ENCODE peak calls at places on chromosomes 1 and 21, in four cellular contexts. K is K562, S is endothelial cell of umbilical vein, Y is keratinocyte. U is an unnamed sample.

GRCh38 chr1:232014941-232015340 is 388.4 kb downstream of the DISC1 start:
- DNase-seq in K (no peak), S (no peak), Y (no peak), U (no peak)

GRCh38 chr1:201015551-201016091 is 7.9 kb downstream of the KIF21B start:
- DNase-seq in K (peak; percentile 85), S (peak; percentile 43), Y (no peak), U (peak; percentile 12)

GRCh38 chr21:43771199-43771675 is 4.9 kb downstream of the CSTB start:
- DNase-seq in K (no peak), S (no peak), Y (no peak), U (no peak)

GRCh38 chr1:200869753-200870391 is 2.9 kb upstream of the GPR25 start:
- DNase-seq in K (no peak), S (no peak), Y (no peak), U (no peak)

GRCh38 chr1:156852414-156852874 is 6.5 kb downstream of the INSRR start:
- DNase-seq in K (no peak), S (no peak), Y (no peak), U (peak; percentile 27)

GRCh38 chr1:15946546-15947381 is 29.1 kb downstream of the ZBTB17 start:
- DNase-seq in K (no peak), S (no peak), Y (no peak), U (no peak)

GRCh38 chr1:160646711-160647328 is at the start of gene SLAMF1:
- DNase-seq in K (no peak), S (no peak), Y (no peak), U (no peak)

GRCh38 chr1:99461499-99461898 is 184.4 kb upstream of the PALMD start:
- DNase-seq in K (no peak), S (no peak), Y (no peak), U (no peak)

GRCh38 chr1:38132681-38133080 is 86.1 kb upstream of the POU3F1 start:
- DNase-seq in K (no peak), S (no peak), Y (no peak), U (no peak)

GRCh38 chr1:30856260-30856790 is 52.2 kb downstream of the SDC3 start:
- DNase-seq in K (no peak), S (no peak), Y (no peak), U (no peak)

GRCh38 chr1:153677718-153678518 is 570 bp upstream of the NPR1 start:
- DNase-seq in K (peak; percentile 72), S (peak; percentile 72), Y (no peak), U (peak; percentile 45)

GRCh38 chr1:2251786-2252185 is 23.7 kb downstream of the SKI start:
- DNase-seq in K (no peak), S (no peak), Y (no peak), U (no peak)

GRCh38 chr1:41582351-41582750 is 97.9 kb upstream of the EDN2 start:
- DNase-seq in K (no peak), S (no peak), Y (no peak), U (no peak)

GRCh38 chr1:78420185-78420584 is 70.6 kb upstream of the PTGFR start:
- DNase-seq in K (no peak), S (no peak), Y (no peak), U (peak; percentile 27)

GRCh38 chr1:30965914-30966313 is 57.4 kb upstream of the SDC3 start:
- DNase-seq in K (no peak), S (no peak), Y (no peak), U (no peak)

GRCh38 chr1:167059045-167059728 is 31.0 kb downstream of the GPA33 start:
- DNase-seq in K (peak; percentile 85), S (peak; percentile 54), Y (peak; percentile 13), U (peak; percentile 45)

GRCh38 chr1:185534806-185535205 is 199.4 kb upstream of the HMCN1 start:
- DNase-seq in K (no peak), S (peak; percentile 64), Y (no peak), U (no peak)

GRCh38 chr1:229874609-229875008 is 192.4 kb upstream of the GALNT2 start:
- DNase-seq in K (no peak), S (no peak), Y (no peak), U (no peak)

GRCh38 chr1:93673159-93673657 is 8.4 kb downstream of the BCAR3 start:
- DNase-seq in K (no peak), S (peak; percentile 20), Y (no peak), U (peak; percentile 30)

GRCh38 chr21:28793043-28793442 is 199.6 kb downstream of the LTN1 start:
- DNase-seq in K (peak; percentile 30), S (no peak), Y (no peak), U (peak; percentile 73)

DNA sequence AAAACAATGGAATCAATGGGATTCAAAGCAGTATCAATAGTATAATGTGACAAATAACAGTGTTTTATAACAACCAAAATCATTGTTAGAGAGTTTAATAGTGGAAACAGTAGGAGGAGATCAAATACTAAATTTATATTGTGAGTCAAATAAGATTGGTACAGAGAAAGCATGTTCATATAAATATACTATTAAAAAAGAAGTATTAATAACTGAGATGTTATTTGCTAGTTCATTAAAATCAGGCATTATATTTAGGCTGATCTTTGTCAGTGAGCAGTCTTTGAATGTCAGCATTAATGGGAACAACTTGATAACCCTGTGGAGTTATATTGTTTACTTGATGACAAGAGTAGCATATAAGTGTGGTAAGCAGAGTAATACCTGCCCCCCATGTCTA is 30.6 kb downstream of the PRKAA2 start:
- DNase-seq in K (no peak), S (no peak), Y (no peak), U (no peak)
- H3K9me1 ChIP-seq in K (no peaks in the 10 kb centered on the region), S (no peaks in the 10 kb centered on the region), Y (no peaks in the 10 kb centered on the region), U (no peaks in the 10 kb centered on the region)

GRCh38 chr1:23088027-23088426 is 68.8 kb downstream of the KDM1A start:
- DNase-seq in K (no peak), S (no peak), Y (no peak), U (no peak)
- H3K9me1 ChIP-seq in K (no peaks in the 10 kb centered on the region), S (no peaks in the 10 kb centered on the region), Y (no peaks in the 10 kb centered on the region), U (peaks cover 11% of the 10 kb centered on the region)

DNA sequence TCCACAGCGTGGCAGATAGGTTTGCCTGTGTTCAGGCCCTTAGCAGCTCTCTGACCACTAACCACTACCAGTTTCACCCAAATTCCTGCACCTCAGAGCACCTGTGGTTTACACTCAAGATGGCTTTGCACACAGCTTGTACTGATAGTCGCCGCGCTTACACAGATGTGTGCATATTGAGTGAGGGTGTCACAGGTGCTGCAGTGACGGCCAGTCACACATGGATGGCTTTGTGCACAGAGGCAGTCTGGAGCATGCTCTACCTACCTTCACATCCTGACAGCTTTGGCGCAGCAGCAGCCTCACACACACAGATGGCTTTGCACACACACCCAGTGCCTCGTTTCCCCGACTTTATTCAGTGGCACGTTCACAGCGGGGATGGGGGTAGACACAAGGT is 7.5 kb downstream of the DMAP1 start:
- DNase-seq in K (no peak), S (no peak), Y (no peak), U (no peak)
- H3K9me1 ChIP-seq in K (peaks cover 2% of the 10 kb centered on the region), S (no peaks in the 10 kb centered on the region), Y (no peaks in the 10 kb centered on the region), U (peaks cover 8% of the 10 kb centered on the region)

GRCh38 chr1:27682351-27682944 is 10.5 kb upstream of the IFI6 start:
- DNase-seq in K (no peak), S (no peak), Y (no peak), U (no peak)
- H3K9me1 ChIP-seq in K (no peaks in the 10 kb centered on the region), S (no peaks in the 10 kb centered on the region), Y (no peaks in the 10 kb centered on the region), U (no peaks in the 10 kb centered on the region)

GRCh38 chr1:168957818-168958217 is 148.7 kb upstream of the ATP1B1 start:
- DNase-seq in K (no peak), S (no peak), Y (no peak), U (no peak)
- H3K9me1 ChIP-seq in K (no peaks in the 10 kb centered on the region), S (no peaks in the 10 kb centered on the region), Y (no peaks in the 10 kb centered on the region), U (no peaks in the 10 kb centered on the region)

GRCh38 chr21:17359781-17360180 is 153.1 kb upstream of the CXADR start:
- DNase-seq in K (no peak), S (no peak), Y (no peak), U (no peak)
- H3K9me1 ChIP-seq in K (no peaks in the 10 kb centered on the region), S (no peaks in the 10 kb centered on the region), Y (no peaks in the 10 kb centered on the region), U (no peaks in the 10 kb centered on the region)

GRCh38 chr1:56415720-56416119 is 163.6 kb downstream of the PLPP3 start:
- DNase-seq in K (no peak), S (no peak), Y (no peak), U (no peak)
- H3K9me1 ChIP-seq in K (no peaks in the 10 kb centered on the region), S (no peaks in the 10 kb centered on the region), Y (no peaks in the 10 kb centered on the region), U (peaks cover 7% of the 10 kb centered on the region)

GRCh38 chr21:27168084-27168483 is 201.2 kb upstream of the ADAMTS5 start:
- DNase-seq in K (no peak), S (no peak), Y (no peak), U (peak; percentile 51)

GRCh38 chr21:27173052-27173451 is 206.2 kb upstream of the ADAMTS5 start:
- DNase-seq in K (no peak), S (no peak), Y (no peak), U (no peak)

GRCh38 chr21:27171704-27172103 is 204.8 kb upstream of the ADAMTS5 start:
- DNase-seq in K (no peak), S (no peak), Y (no peak), U (peak; percentile 43)
- H3K9me1 ChIP-seq in K (no peaks in the 10 kb centered on the region), S (no peaks in the 10 kb centered on the region), Y (no peaks in the 10 kb centered on the region), U (no peaks in the 10 kb centered on the region)

DNA sequence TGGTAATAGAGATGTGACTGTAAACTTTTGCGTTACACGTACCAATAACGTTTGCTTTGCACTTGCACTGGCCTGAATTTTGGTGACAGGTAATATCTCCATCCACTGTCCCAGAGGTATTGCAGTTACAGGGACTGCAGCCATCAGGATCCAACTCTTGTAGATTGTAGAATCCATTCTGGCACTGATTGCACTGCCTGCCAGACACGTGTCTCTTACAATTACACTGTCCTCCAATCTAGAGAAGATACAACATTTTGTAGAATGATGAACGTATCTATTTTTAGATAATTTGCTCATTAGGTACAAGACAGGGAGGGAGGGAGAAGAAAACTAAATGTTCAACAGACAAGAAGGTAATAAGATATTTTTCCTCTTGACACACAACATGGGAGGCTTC is 172.4 kb downstream of the USH2A start:
- DNase-seq in K (no peak), S (no peak), Y (no peak), U (no peak)
- H3K9me1 ChIP-seq in K (no peaks in the 10 kb centered on the region), S (no peaks in the 10 kb centered on the region), Y (no peaks in the 10 kb centered on the region), U (no peaks in the 10 kb centered on the region)

GRCh38 chr1:14763977-14764376 is 165.5 kb downstream of the KAZN start:
- DNase-seq in K (no peak), S (no peak), Y (no peak), U (no peak)
- H3K9me1 ChIP-seq in K (no peaks in the 10 kb centered on the region), S (no peaks in the 10 kb centered on the region), Y (no peaks in the 10 kb centered on the region), U (no peaks in the 10 kb centered on the region)

U was measured in IMR-90.